ENCODE peak calls at places on chromosomes 11 and 22, in five cellular contexts. X is neuronal stem cell, A is mesenchymal stem cell, N is H9, F is trophoblast cell. D is an unnamed sample.

GRCh38 chr11:128520886-128521696 is 66.3 kb downstream of the ETS1 start:
- DNase-seq in X (no peak), A (no peak), N (no peak), F (no peak), D (no peak)

GRCh38 chr11:32113200-32113599 is 22.3 kb downstream of the RCN1 start:
- DNase-seq in X (no peak), A (no peak), N (no peak), F (no peak), D (no peak)

GRCh38 chr22:38327805-38328204 is 10.6 kb upstream of the CSNK1E start:
- DNase-seq in X (no peak), A (peak; percentile 61), N (no peak), F (no peak), D (no peak)

GRCh38 chr22:22787805-22788459 is 99.7 kb upstream of the IGLL5 start:
- DNase-seq in X (peak; percentile 51), A (peak; percentile 11), N (peak; percentile 79), F (peak; percentile 40), D (peak; percentile 78)

GRCh38 chr22:36546092-36546804 is 17.3 kb upstream of the EIF3D start:
- DNase-seq in X (peak; percentile 63), A (peak; percentile 75), N (peak; percentile 84), F (no peak), D (peak; percentile 65)

GRCh38 chr22:44360306-44360685 is 47.5 kb upstream of the SHISAL1 start:
- DNase-seq in X (no peak), A (no peak), N (no peak), F (no peak), D (no peak)

GRCh38 chr11:92227233-92227593 is 2.6 kb downstream of the FAT3 start:
- DNase-seq in X (peak; percentile 59), A (no peak), N (peak; percentile 44), F (no peak), D (no peak)

GRCh38 chr11:111395081-111395480 is 16.0 kb upstream of the POU2AF1 start:
- DNase-seq in X (no peak), A (no peak), N (no peak), F (no peak), D (no peak)

GRCh38 chr11:2755071-2755470 is 55.3 kb upstream of the KCNQ1OT1 start:
- DNase-seq in X (no peak), A (no peak), N (no peak), F (no peak), D (no peak)

GRCh38 chr11:1008001-1008400 is 28.5 kb downstream of the MUC6 start:
- DNase-seq in X (no peak), A (no peak), N (no peak), F (no peak), D (no peak)

GRCh38 chr11:118658372-118659313 is 20.8 kb downstream of the TREH start:
- DNase-seq in X (no peak), A (peak; percentile 37), N (peak; percentile 47), F (no peak), D (no peak)

GRCh38 chr11:121696177-121696863 is 243.6 kb upstream of the SORL1-AS1 start:
- DNase-seq in X (no peak), A (no peak), N (no peak), F (peak; percentile 8), D (no peak)

GRCh38 chr11:788953-789940 is 643 bp downstream of the CEND1 start:
- DNase-seq in X (no peak), A (no peak), N (no peak), F (no peak), D (no peak)

GRCh38 chr11:19660076-19660475 is 52.6 kb upstream of the NAV2 start:
- DNase-seq in X (no peak), A (peak; percentile 70), N (no peak), F (peak; percentile 62), D (no peak)

GRCh38 chr11:827861-828167 is at the start of gene CRACR2B:
- DNase-seq in X (no peak), A (no peak), N (no peak), F (no peak), D (no peak)

GRCh38 chr22:27514612-27515011 is 286.9 kb downstream of the MN1 start:
- DNase-seq in X (no peak), A (no peak), N (no peak), F (no peak), D (no peak)

GRCh38 chr11:293852-294661 is 5.1 kb downstream of the PGGHG start:
- DNase-seq in X (no peak), A (no peak), N (no peak), F (no peak), D (no peak)

GRCh38 chr11:44188643-44189042 is 93.2 kb downstream of the EXT2 start:
- DNase-seq in X (no peak), A (peak; percentile 18), N (no peak), F (no peak), D (no peak)

GRCh38 chr11:62539238-62539925 is 7.2 kb downstream of the AHNAK start:
- DNase-seq in X (no peak), A (peak; percentile 77), N (no peak), F (no peak), D (peak; percentile 45)

GRCh38 chr11:70468256-70469230 is 70.2 kb downstream of the CTTN start:
- DNase-seq in X (no peak), A (no peak), N (no peak), F (peak; percentile 33), D (no peak)

GRCh38 chr22:45785458-45785857 is 113.8 kb downstream of the ATXN10 start:
- DNase-seq in X (no peak), A (no peak), N (no peak), F (no peak), D (no peak)

GRCh38 chr22:32660292-32660691 is 141.2 kb upstream of the TIMP3 start:
- DNase-seq in X (peak; percentile 42), A (peak; percentile 73), N (peak; percentile 78), F (peak; percentile 90), D (peak; percentile 36)

GRCh38 chr11:47606731-47607130 is 12.5 kb upstream of the C1QTNF4 start:
- DNase-seq in X (no peak), A (peak; percentile 67), N (no peak), F (no peak), D (no peak)

GRCh38 chr11:833114-833791 is 501 bp downstream of the CD151 start:
- DNase-seq in X (no peak), A (peak; percentile 65), N (no peak), F (no peak), D (no peak)

GRCh38 chr11:2096001-2096918 is 42.9 kb downstream of the IGF2 start:
- DNase-seq in X (no peak), A (no peak), N (no peak), F (no peak), D (no peak)

GRCh38 chr22:17943533-17944204 is 80.7 kb downstream of the MICAL3 start:
- DNase-seq in X (no peak), A (no peak), N (no peak), F (no peak), D (no peak)

GRCh38 chr11:2215561-2216399 is 44.2 kb upstream of the TH start:
- DNase-seq in X (no peak), A (no peak), N (peak; percentile 37), F (no peak), D (no peak)

GRCh38 chr11:82750643-82751139 is 17.0 kb upstream of the FAM181B start:
- DNase-seq in X (peak; percentile 65), A (no peak), N (peak; percentile 33), F (no peak), D (no peak)

GRCh38 chr11:1856306-1857005 is 3.6 kb downstream of the LSP1 start:
- DNase-seq in X (no peak), A (no peak), N (no peak), F (no peak), D (no peak)

GRCh38 chr22:26845016-26845728 is 187.8 kb downstream of the MIAT start:
- DNase-seq in X (no peak), A (peak; percentile 13), N (no peak), F (peak; percentile 65), D (no peak)

GRCh38 chr22:49415219-49415951 is 412.3 kb downstream of the BRD1 start:
- DNase-seq in X (no peak), A (no peak), N (no peak), F (no peak), D (no peak)

GRCh38 chr11:104934594-104934993 is 33.8 kb downstream of the CASP4 start:
- DNase-seq in X (no peak), A (no peak), N (no peak), F (no peak), D (no peak)

GRCh38 chr11:68974421-68975194 is 6.2 kb downstream of the MRGPRD start:
- DNase-seq in X (no peak), A (peak; percentile 30), N (peak; percentile 69), F (peak; percentile 13), D (no peak)

GRCh38 chr11:19164881-19165280 is 36.9 kb downstream of the CSRP3 start:
- DNase-seq in X (no peak), A (no peak), N (no peak), F (no peak), D (no peak)

GRCh38 chr22:32534252-32535215 is 59.9 kb downstream of the FBXO7 start:
- DNase-seq in X (no peak), A (peak; percentile 25), N (no peak), F (peak; percentile 85), D (no peak)

GRCh38 chr11:17013548-17014320 is 480 bp downstream of the PLEKHA7 start:
- DNase-seq in X (peak; percentile 3), A (no peak), N (peak; percentile 65), F (no peak), D (no peak)
- H3K27me3 ChIP-seq in X (no peaks in the 10 kb centered on the region), A (no peaks in the 10 kb centered on the region), N (no peaks in the 10 kb centered on the region), F (no peaks in the 10 kb centered on the region), D (no peaks in the 10 kb centered on the region)

GRCh38 chr11:64751136-64751535 is 7.2 kb upstream of the RASGRP2 start:
- DNase-seq in X (no peak), A (no peak), N (no peak), F (no peak), D (no peak)
- H2BK12ac ChIP-seq in X (no peak overlapping the region), A (no peak overlapping the region), N (no peak overlapping the region), F (no peak overlapping the region), D (no peak overlapping the region)

GRCh38 chr11:27518522-27518921 is 12.0 kb upstream of the LIN7C start:
- DNase-seq in X (no peak), A (no peak), N (no peak), F (no peak), D (no peak)
- H3K27me3 ChIP-seq in X (no peaks in the 10 kb centered on the region), A (peaks cover 4% of the 10 kb centered on the region), N (no peaks in the 10 kb centered on the region), F (no peaks in the 10 kb centered on the region), D (no peaks in the 10 kb centered on the region)

GRCh38 chr22:25572708-25573161 is 8.3 kb downstream of the GRK3 start:
- DNase-seq in X (no peak), A (no peak), N (no peak), F (no peak), D (no peak)
- H2BK12ac ChIP-seq in X (no peak overlapping the region), A (no peak overlapping the region), N (no peak overlapping the region), F (no peak overlapping the region), D (no peak overlapping the region)

DNA sequence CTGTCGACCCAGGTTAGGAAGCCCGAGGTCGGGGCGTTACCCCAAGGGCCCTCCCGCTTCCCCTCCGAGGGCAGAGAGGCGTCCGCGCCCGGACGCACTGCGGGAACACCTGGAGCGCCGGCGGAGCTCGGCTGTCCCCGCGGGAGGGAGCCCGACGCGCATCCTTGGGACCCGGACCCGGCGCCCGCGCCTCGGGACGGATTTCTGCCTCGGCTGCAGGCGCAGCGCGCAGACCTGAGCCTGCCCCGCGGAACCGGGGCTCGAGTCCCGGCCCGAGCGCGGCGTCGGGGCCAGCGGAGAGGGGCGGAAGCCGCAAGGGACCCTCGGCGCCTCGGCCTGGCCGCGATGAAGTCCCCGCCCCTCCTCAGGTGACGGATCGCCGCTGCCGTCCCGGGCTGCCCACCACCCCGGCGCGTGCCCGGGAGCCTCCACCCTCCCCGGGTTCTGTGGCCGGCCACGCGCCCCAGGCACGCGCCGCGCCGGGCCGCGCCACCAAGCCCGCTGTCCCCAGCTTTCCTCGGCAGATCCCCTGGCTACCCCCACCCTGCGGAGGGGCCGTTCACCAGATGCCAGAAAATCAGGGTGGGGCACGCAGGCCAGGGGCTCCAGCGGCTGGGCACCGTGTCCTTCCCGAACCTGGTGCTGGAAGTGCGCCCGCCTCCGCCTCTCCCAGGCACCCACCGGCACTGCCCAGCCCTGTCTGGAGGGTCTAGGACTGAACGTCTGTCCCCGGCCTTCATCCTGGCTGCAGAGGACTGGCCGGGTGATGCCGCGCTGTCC is 407 bp downstream of the GLB1L3 start:
- DNase-seq in X (no peak), A (no peak), N (peak; percentile 58), F (no peak), D (peak; percentile 78)
- H3K27me3 ChIP-seq in X (peaks cover 56% of the 10 kb centered on the region), A (peaks cover 62% of the 10 kb centered on the region), N (no peaks in the 10 kb centered on the region), F (peaks cover 36% of the 10 kb centered on the region), D (peaks cover 7% of the 10 kb centered on the region)

D was measured in H1.